ENCODE peak calls at places on chromosome 22, in ten cellular contexts. J is transverse colon, L is HepG2, T is tibial nerve, N is stomach, I is H1, V is K562, B is sigmoid colon, A is A549, Y is suprapubic skin. Z is an unnamed sample.

GRCh38 chr22:19179472-19180048 is 1.0 kb upstream of the SLC25A1 start:
- DNase-seq in Y (peak), N (peak), T (peak), B (peak), L (peak), A (peak), V (peak), I (peak), J (peak), Z (peak)

GRCh38 chr22:29269230-29269604 is 1.1 kb downstream of the EWSR1 start:
- DNase-seq in L (no peak), B (no peak), N (no peak), V (no peak), T (no peak), Y (no peak), J (no peak), I (no peak), A (no peak), Z (no peak)

GRCh38 chr22:25782831-25783230 is 40.8 kb downstream of the MYO18B start:
- DNase-seq in J (no peak), V (no peak), A (no peak), B (no peak), L (no peak), T (no peak), N (no peak), Y (no peak), I (no peak), Z (no peak)

GRCh38 chr22:20554824-20555223 is 47.4 kb downstream of the MED15 start:
- DNase-seq in L (no peak), B (peak), J (no peak), A (no peak), Y (no peak), T (no peak), N (no peak), I (no peak), V (no peak), Z (no peak)

GRCh38 chr22:48535868-48536690 is 1291.6 kb downstream of the BRD1 start:
- DNase-seq in Y (no peak), I (no peak), L (no peak), J (no peak), V (no peak), B (no peak), N (no peak), A (no peak), T (no peak), Z (no peak)

GRCh38 chr22:23070418-23071162 is at the start of gene GNAZ:
- DNase-seq in V (peak), B (peak), A (peak), T (no peak), I (no peak), Y (peak), N (no peak), J (no peak), L (no peak), Z (no peak)

GRCh38 chr22:43829904-43830851 is 18.1 kb upstream of the EFCAB6 start:
- DNase-seq in N (no peak), T (peak), Y (peak), A (no peak), I (no peak), L (no peak), V (no peak), B (peak), J (no peak), Z (no peak)

GRCh38 chr22:24513706-24514240 is 18.6 kb downstream of the UPB1 start:
- DNase-seq in V (no peak), J (no peak), I (no peak), N (no peak), Y (no peak), T (no peak), B (no peak), A (no peak), L (no peak), Z (no peak)

GRCh38 chr22:48284671-48285070 is 1522.2 kb downstream of the TBC1D22A start:
- DNase-seq in T (no peak), I (no peak), Y (no peak), B (no peak), N (no peak), V (no peak), L (no peak), A (no peak), J (no peak), Z (no peak)

GRCh38 chr22:20494978-20495860 is at the start of gene KLHL22:
- DNase-seq in L (peak), N (peak), I (no peak), T (no peak), A (no peak), Y (peak), J (peak), B (peak), V (peak), Z (no peak)

GRCh38 chr22:50184004-50184461 is 1.7 kb upstream of the TRABD start:
- DNase-seq in I (no peak), L (peak), B (peak), J (peak), T (peak), A (peak), Y (no peak), V (no peak), N (peak), Z (no peak)

GRCh38 chr22:24389680-24390079 is 37.7 kb upstream of the ADORA2A start:
- DNase-seq in T (no peak), L (no peak), I (no peak), J (no peak), N (no peak), Y (no peak), B (no peak), A (no peak), V (no peak), Z (no peak)

GRCh38 chr22:50604256-50604580 is 3.6 kb downstream of the MAPK8IP2 start:
- DNase-seq in A (no peak), V (no peak), I (no peak), Y (no peak), J (no peak), T (no peak), N (no peak), L (no peak), B (no peak), Z (no peak)

GRCh38 chr22:24088796-24089195 is 77.7 kb downstream of the CABIN1 start:
- DNase-seq in T (no peak), A (no peak), Y (no peak), N (no peak), L (no peak), V (no peak), J (no peak), B (peak), I (no peak), Z (no peak)

GRCh38 chr22:48320671-48321515 is 1506.8 kb downstream of the BRD1 start:
- DNase-seq in B (peak), Y (peak), J (no peak), I (no peak), L (no peak), T (no peak), V (no peak), A (no peak), N (no peak), Z (no peak)

GRCh38 chr22:21778705-21779363 is 43.2 kb upstream of the YPEL1 start:
- DNase-seq in N (peak), T (no peak), A (no peak), I (no peak), L (no peak), B (no peak), V (peak), J (no peak), Y (peak), Z (no peak)
- TF ChIP-seq EP300 in N (no peak), T (no peak), A (no peak), I (no peak), L (no peak), B (no peak), V (peak), J (no peak), Y (no peak), Z (no peak)

GRCh38 chr22:41619979-41620645 is 731 bp downstream of the DESI1 start:
- DNase-seq in L (peak), A (no peak), J (peak), T (no peak), N (peak), I (no peak), B (peak), Y (peak), V (no peak), Z (no peak)
- TF ChIP-seq EP300 in L (no peak), A (no peak), J (no peak), T (no peak), N (no peak), I (no peak), B (no peak), Y (no peak), V (no peak), Z (no peak)

DNA sequence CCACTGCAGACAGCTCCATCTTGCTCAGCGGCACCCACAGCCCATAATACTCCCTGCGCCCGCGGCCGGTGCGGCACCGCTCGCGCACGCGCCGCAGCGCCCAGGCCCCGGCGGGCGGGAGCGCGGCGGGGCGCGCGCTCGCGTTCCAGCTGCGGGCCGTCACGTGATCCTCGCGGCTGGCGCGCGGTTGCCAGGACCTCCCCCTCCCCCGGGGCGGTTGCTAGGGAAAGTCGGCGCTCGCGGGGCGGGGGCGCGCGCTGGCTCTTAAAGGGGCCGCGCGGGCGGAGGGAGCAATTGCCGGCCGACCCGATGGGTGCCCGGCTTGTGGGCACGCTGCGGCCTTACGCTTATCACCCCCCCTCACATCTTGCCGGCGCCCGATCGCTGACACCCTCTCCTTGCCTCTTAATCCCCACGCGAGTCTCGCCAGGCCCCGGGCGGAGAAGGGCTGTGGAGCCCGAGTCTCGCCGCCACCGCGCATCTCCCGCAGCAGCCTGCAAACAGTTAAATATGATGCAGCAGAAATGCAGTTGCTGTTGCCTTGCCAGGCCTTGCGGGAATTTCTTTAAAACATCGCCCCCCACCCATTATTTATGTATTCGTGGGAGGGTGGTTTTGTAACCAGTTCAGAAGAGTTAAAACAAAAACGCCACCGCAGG is at the start of gene CBX6:
- DNase-seq in L (peak), A (peak), J (peak), Y (peak), N (peak), T (peak), V (peak), I (peak), B (peak), Z (peak)
- TF ChIP-seq EP300 in L (no peak), A (no peak), J (no peak), Y (no peak), N (no peak), T (peak), V (no peak), I (no peak), B (no peak), Z (no peak)

DNA sequence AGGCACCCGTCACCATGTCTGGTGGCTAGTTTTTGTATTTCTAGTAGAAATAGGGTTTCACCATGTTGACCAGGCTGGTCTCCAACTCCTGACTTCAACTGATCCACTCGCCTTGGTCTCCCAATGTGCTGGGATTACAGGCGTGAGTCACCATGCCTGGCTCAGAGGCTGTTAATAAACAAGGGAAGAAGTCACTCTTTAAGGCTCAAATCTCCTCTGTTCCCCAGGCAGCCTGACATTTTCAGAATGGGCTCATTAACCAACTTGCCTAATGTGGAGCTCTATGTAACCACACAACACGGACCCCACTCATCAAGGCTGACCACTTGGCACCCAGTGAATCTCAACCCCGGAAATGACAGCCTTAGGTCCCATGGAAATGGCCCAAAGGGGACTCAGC is 24.1 kb downstream of the APOL3 start:
- DNase-seq in Y (peak), L (no peak), J (no peak), I (no peak), N (no peak), V (no peak), B (peak), T (no peak), A (no peak), Z (no peak)
- TF ChIP-seq EP300 in Y (no peak), L (no peak), J (no peak), I (no peak), N (no peak), V (no peak), B (no peak), T (peak), A (no peak), Z (no peak)

DNA sequence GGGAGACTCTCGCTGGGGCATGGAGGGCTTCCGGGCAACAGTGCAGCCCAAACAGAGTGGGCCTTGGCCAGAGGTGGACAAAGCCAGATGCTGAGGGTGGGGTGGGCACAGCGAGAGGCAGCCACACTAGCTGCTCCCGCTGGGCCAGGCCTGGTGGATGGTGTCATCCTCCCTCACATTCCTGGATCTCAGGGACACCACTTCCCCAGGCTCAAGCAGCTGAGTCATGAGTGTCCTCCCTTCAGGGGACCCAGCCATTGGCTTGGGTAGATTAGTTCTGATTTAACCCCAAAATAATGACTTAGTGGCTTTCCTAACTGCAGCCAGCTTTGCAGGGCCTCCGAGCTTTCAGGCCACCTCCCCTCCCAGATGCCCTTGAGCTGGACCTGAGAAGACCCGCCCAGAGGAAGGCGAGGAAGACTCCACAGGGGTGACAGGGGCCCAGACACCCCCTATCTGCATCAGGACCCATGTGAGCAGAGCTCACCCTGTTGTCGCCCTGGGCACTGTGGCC is 25.9 kb upstream of the WNT7B start:
- DNase-seq in I (no peak), V (no peak), L (no peak), Y (peak), T (no peak), N (no peak), J (no peak), B (peak), A (no peak), Z (no peak)
- TF ChIP-seq EP300 in I (no peak), V (no peak), L (no peak), Y (no peak), T (no peak), N (no peak), J (no peak), B (no peak), A (no peak), Z (no peak)

GRCh38 chr22:33044059-33044458 is 14.1 kb downstream of the SYN3 start:
- DNase-seq in B (no peak), I (no peak), J (no peak), A (no peak), N (no peak), T (no peak), Y (no peak), V (no peak), L (no peak), Z (no peak)
- TF ChIP-seq EP300 in B (no peak), I (no peak), J (no peak), A (no peak), N (no peak), T (no peak), Y (no peak), V (no peak), L (no peak), Z (no peak)

DNA sequence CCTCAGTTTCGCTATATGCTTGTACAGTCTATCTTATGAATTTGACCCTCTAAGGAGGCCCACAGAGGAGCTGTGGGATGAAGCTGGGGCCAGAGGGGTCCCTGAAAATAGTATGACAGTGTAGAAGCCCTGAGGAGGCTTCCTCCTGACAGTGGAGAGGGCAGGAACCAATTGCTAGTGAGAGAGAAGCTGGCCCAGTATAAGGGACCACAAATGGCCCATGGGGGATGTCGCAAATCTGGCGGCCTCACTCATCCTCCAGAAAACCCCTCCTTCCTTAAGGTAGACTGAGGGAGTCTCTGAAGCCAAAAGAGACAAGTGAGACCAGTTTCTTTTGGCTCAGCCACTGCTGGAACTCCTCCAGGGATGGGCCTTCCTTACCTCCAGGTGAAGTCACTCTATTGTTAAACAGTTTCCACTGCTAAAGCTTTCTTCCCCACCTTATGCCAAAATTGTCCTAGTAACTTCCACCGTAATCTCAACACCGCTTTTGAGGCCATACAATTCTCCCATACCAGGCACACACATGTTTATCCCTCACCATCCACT is 17.8 kb upstream of the CASTOR1 start:
- DNase-seq in I (no peak), V (no peak), L (no peak), J (no peak), B (no peak), N (no peak), T (no peak), A (no peak), Y (no peak), Z (no peak)
- TF ChIP-seq EP300 in I (no peak), V (no peak), L (no peak), J (no peak), B (no peak), N (no peak), T (no peak), A (no peak), Y (no peak), Z (no peak)